ENCODE peak calls at places on chromosomes 13 and 19, in five cellular contexts. One of them, this sample, is unnamed.

GRCh38 chr13:112112534-112113276 is 45.8 kb downstream of the SOX1 start:
- DNase-seq in H1: no peak
- DNase-seq in H9: no peak
- DNase-seq in mesenchymal stem cell: no peak
- DNase-seq in trophoblast cell: no peak
- DNase-seq in this sample: no peak

GRCh38 chr13:100596516-100596915 is 7.9 kb upstream of the GGACT start:
- DNase-seq in H9: no peak
- DNase-seq in mesenchymal stem cell: no peak
- DNase-seq in trophoblast cell: no peak
- DNase-seq in H1: no peak
- DNase-seq in this sample: no peak

GRCh38 chr19:49335784-49336481 is 727 bp downstream of the CD37 start:
- DNase-seq in trophoblast cell: no peak
- DNase-seq in H1: no peak
- DNase-seq in mesenchymal stem cell: no peak
- DNase-seq in H9: no peak
- DNase-seq in this sample: no peak

GRCh38 chr13:38697628-38698333 is 10.9 kb downstream of the FREM2 start:
- DNase-seq in trophoblast cell: no peak
- DNase-seq in H9: no peak
- DNase-seq in mesenchymal stem cell: no peak
- DNase-seq in H1: no peak
- DNase-seq in this sample: no peak

GRCh38 chr13:108020027-108020426 is 195.3 kb downstream of the LIG4 start:
- DNase-seq in mesenchymal stem cell: no peak
- DNase-seq in H9: no peak
- DNase-seq in H1: no peak
- DNase-seq in trophoblast cell: no peak
- DNase-seq in this sample: no peak

GRCh38 chr19:50551713-50552187 is 16.5 kb downstream of the LRRC4B start:
- DNase-seq in H9: no peak
- DNase-seq in H1: no peak
- DNase-seq in trophoblast cell: no peak
- DNase-seq in mesenchymal stem cell: no peak
- DNase-seq in this sample: peak

GRCh38 chr19:44723952-44724319 is 24.6 kb upstream of the BCL3 start:
- DNase-seq in mesenchymal stem cell: peak
- DNase-seq in H9: peak
- DNase-seq in trophoblast cell: peak
- DNase-seq in H1: peak
- DNase-seq in this sample: peak

GRCh38 chr13:47865883-47866282 is 135.2 kb downstream of the SUCLA2 start:
- DNase-seq in mesenchymal stem cell: no peak
- DNase-seq in trophoblast cell: no peak
- DNase-seq in H1: no peak
- DNase-seq in H9: no peak
- DNase-seq in this sample: no peak

GRCh38 chr19:50705422-50706019 is 14.1 kb downstream of the SHANK1 start:
- DNase-seq in mesenchymal stem cell: peak
- DNase-seq in H1: no peak
- DNase-seq in H9: peak
- DNase-seq in trophoblast cell: peak
- DNase-seq in this sample: no peak

GRCh38 chr19:10143700-10144099 is 24.0 kb upstream of the EIF3G start:
- DNase-seq in H1: no peak
- DNase-seq in mesenchymal stem cell: no peak
- DNase-seq in trophoblast cell: no peak
- DNase-seq in H9: no peak
- DNase-seq in this sample: no peak

GRCh38 chr13:29456419-29456818 is 139.1 kb downstream of the SLC7A1 start:
- DNase-seq in mesenchymal stem cell: no peak
- DNase-seq in trophoblast cell: no peak
- DNase-seq in H1: no peak
- DNase-seq in H9: no peak
- DNase-seq in this sample: no peak

GRCh38 chr19:6211632-6212402 is 68.0 kb downstream of the MLLT1 start:
- DNase-seq in H1: no peak
- DNase-seq in mesenchymal stem cell: no peak
- DNase-seq in H9: no peak
- DNase-seq in trophoblast cell: peak
- DNase-seq in this sample: no peak

DNA sequence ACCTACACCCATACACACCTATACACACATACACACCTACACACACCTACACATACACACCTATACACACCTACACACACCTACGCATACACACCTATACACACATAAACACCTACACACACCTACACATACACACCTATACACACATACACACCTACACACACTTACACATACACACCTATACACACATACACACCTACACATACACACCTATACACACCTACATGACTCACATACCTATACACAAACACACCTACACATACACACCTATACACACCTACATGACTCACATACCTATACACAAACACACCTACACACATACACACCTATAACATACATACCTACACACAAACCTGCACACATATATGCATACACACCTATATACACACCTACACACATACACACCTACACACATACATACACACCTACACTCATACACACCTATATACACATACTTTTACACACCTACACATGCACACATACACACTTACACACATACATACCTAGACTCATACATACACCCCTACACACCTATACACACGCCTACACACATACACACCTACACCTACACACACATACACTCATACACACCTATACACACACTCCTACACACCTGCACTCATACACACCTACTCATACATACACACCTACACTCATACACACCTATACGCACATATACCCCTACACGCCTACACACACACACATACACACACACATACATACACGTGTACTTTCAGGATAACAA is 286.7 kb upstream of the MAB21L1 start:
- DNase-seq in H1: no peak
- DNase-seq in H9: no peak
- DNase-seq in trophoblast cell: no peak
- DNase-seq in mesenchymal stem cell: no peak
- DNase-seq in this sample: no peak
- H2BK12ac ChIP-seq in H1: no peak
- H2BK12ac ChIP-seq in H9: no peak
- H2BK12ac ChIP-seq in trophoblast cell: no peak
- H2BK12ac ChIP-seq in mesenchymal stem cell: no peak
- H2BK12ac ChIP-seq in this sample: no peak

GRCh38 chr19:53372196-53372595 is 6.7 kb downstream of the ZNF525 start:
- DNase-seq in mesenchymal stem cell: no peak
- DNase-seq in trophoblast cell: peak
- DNase-seq in H1: no peak
- DNase-seq in H9: no peak
- DNase-seq in this sample: no peak
- H2BK12ac ChIP-seq in mesenchymal stem cell: no peak
- H2BK12ac ChIP-seq in trophoblast cell: no peak
- H2BK12ac ChIP-seq in H1: no peak
- H2BK12ac ChIP-seq in H9: no peak
- H2BK12ac ChIP-seq in this sample: no peak

GRCh38 chr13:94122300-94122699 is 357.2 kb downstream of the DCT start:
- DNase-seq in mesenchymal stem cell: no peak
- DNase-seq in trophoblast cell: no peak
- DNase-seq in H9: no peak
- DNase-seq in H1: no peak
- DNase-seq in this sample: no peak

GRCh38 chr13:94119360-94119936 is 360.0 kb downstream of the DCT start:
- DNase-seq in mesenchymal stem cell: no peak
- DNase-seq in trophoblast cell: no peak
- DNase-seq in H9: no peak
- DNase-seq in H1: no peak
- DNase-seq in this sample: no peak

GRCh38 chr13:94123543-94123942 is 355.9 kb downstream of the DCT start:
- DNase-seq in mesenchymal stem cell: peak
- DNase-seq in H9: no peak
- DNase-seq in trophoblast cell: no peak
- DNase-seq in H1: no peak
- DNase-seq in this sample: no peak

GRCh38 chr13:94121686-94122085 is 357.8 kb downstream of the DCT start:
- DNase-seq in H1: no peak
- DNase-seq in trophoblast cell: no peak
- DNase-seq in H9: no peak
- DNase-seq in mesenchymal stem cell: peak
- DNase-seq in this sample: no peak

GRCh38 chr13:94120878-94121277 is 358.6 kb downstream of the DCT start:
- DNase-seq in H9: no peak
- DNase-seq in trophoblast cell: no peak
- DNase-seq in H1: no peak
- DNase-seq in mesenchymal stem cell: peak
- DNase-seq in this sample: no peak
- H2BK12ac ChIP-seq in H9: no peak
- H2BK12ac ChIP-seq in trophoblast cell: no peak
- H2BK12ac ChIP-seq in H1: no peak
- H2BK12ac ChIP-seq in mesenchymal stem cell: no peak
- H2BK12ac ChIP-seq in this sample: no peak

GRCh38 chr13:45907501-45907900 is 55.9 kb upstream of the SIAH3 start:
- DNase-seq in H1: no peak
- DNase-seq in trophoblast cell: no peak
- DNase-seq in mesenchymal stem cell: no peak
- DNase-seq in H9: no peak
- DNase-seq in this sample: no peak
- H2BK12ac ChIP-seq in H1: no peak
- H2BK12ac ChIP-seq in trophoblast cell: no peak
- H2BK12ac ChIP-seq in mesenchymal stem cell: no peak
- H2BK12ac ChIP-seq in H9: no peak
- H2BK12ac ChIP-seq in this sample: no peak

GRCh38 chr19:2252481-2253105 is 3.5 kb downstream of the AMH start:
- DNase-seq in mesenchymal stem cell: no peak
- DNase-seq in trophoblast cell: no peak
- DNase-seq in H9: no peak
- DNase-seq in H1: no peak
- DNase-seq in this sample: no peak

GRCh38 chr19:2255112-2255845 is 938 bp downstream of the JSRP1 start:
- DNase-seq in H9: no peak
- DNase-seq in H1: no peak
- DNase-seq in trophoblast cell: no peak
- DNase-seq in mesenchymal stem cell: no peak
- DNase-seq in this sample: no peak

GRCh38 chr19:2254052-2254872 is 2.0 kb downstream of the JSRP1 start:
- DNase-seq in H9: peak
- DNase-seq in mesenchymal stem cell: peak
- DNase-seq in trophoblast cell: peak
- DNase-seq in H1: no peak
- DNase-seq in this sample: peak

GRCh38 chr19:2251577-2252480 is 2.7 kb downstream of the AMH start:
- DNase-seq in H1: no peak
- DNase-seq in trophoblast cell: no peak
- DNase-seq in H9: no peak
- DNase-seq in mesenchymal stem cell: no peak
- DNase-seq in this sample: no peak

GRCh38 chr19:2253106-2254051 is 2.8 kb downstream of the JSRP1 start:
- DNase-seq in trophoblast cell: no peak
- DNase-seq in mesenchymal stem cell: no peak
- DNase-seq in H1: no peak
- DNase-seq in H9: peak
- DNase-seq in this sample: no peak
- H2BK12ac ChIP-seq in trophoblast cell: no peak
- H2BK12ac ChIP-seq in mesenchymal stem cell: no peak
- H2BK12ac ChIP-seq in H1: no peak
- H2BK12ac ChIP-seq in H9: no peak
- H2BK12ac ChIP-seq in this sample: peak

GRCh38 chr19:34480491-34480890 is 1.1 kb upstream of the WTIP start:
- DNase-seq in trophoblast cell: no peak
- DNase-seq in H9: no peak
- DNase-seq in H1: no peak
- DNase-seq in mesenchymal stem cell: no peak
- DNase-seq in this sample: no peak
- H2BK12ac ChIP-seq in trophoblast cell: no peak
- H2BK12ac ChIP-seq in H9: no peak
- H2BK12ac ChIP-seq in H1: peak
- H2BK12ac ChIP-seq in mesenchymal stem cell: peak
- H2BK12ac ChIP-seq in this sample: no peak

DNA sequence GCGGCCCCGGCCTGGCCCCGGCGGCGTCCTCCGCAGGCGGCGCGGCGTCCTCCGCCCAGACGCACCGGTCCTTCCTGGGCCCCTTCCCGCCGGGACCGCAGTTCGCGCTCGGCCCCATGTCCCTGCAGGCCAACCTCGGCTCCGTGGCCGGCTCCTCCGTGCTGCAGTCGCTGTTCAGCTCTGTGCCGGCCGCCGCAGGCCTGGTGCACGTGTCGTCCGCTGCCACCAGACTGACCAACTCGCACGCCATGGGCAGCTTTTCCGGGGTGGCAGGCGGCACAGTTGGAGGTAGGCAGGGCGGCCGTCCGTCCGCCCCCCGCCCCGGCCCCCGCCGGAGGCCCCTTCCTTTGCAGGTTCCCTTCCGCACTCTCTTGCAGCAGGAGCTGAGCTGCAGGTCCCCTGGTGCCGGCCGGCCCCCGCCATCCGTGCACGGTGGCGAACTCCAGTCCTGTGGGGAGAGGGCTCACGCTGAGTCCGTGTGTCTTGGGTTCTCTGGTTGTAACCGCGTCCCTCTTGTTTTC is 9.2 kb downstream of the PLEKHJ1 start:
- DNase-seq in H1: no peak
- DNase-seq in mesenchymal stem cell: no peak
- DNase-seq in H9: no peak
- DNase-seq in trophoblast cell: no peak
- DNase-seq in this sample: no peak
- H2BK12ac ChIP-seq in H1: no peak
- H2BK12ac ChIP-seq in mesenchymal stem cell: no peak
- H2BK12ac ChIP-seq in H9: no peak
- H2BK12ac ChIP-seq in trophoblast cell: no peak
- H2BK12ac ChIP-seq in this sample: no peak

This sample was measured in neuronal stem cell.